ENCODE peak calls at places on chromosome 4, in six cellular contexts. Y, J, X, W, O and A are unnamed samples.

GRCh38 chr4:111618908-111619307 is 526.3 kb upstream of the FAM241A start:
- DNase-seq in O (no peak), W (no peak), Y (no peak), X (peak), J (no peak), A (no peak)

GRCh38 chr4:5416637-5417036 is 291.7 kb downstream of the EVC2 start:
- DNase-seq in O (no peak), W (peak), Y (no peak), J (no peak), X (no peak), A (no peak)

GRCh38 chr4:148653681-148654080 is 211.5 kb upstream of the NR3C2 start:
- DNase-seq in X (no peak), Y (no peak), J (no peak), O (no peak), W (no peak), A (no peak)

GRCh38 chr4:8601556-8601955 is 9.0 kb downstream of the CPZ start:
- DNase-seq in X (no peak), J (no peak), O (no peak), W (no peak), Y (no peak), A (no peak)

GRCh38 chr4:176902710-176903323 is 110.1 kb upstream of the VEGFC start:
- DNase-seq in O (peak), W (peak), Y (no peak), J (no peak), X (peak), A (peak)

GRCh38 chr4:76758290-76758882 is 139.6 kb downstream of the SOWAHB start:
- DNase-seq in J (peak), O (peak), W (peak), Y (no peak), X (peak), A (peak)

GRCh38 chr4:84962102-84962501 is 4.4 kb downstream of the WDFY3 start:
- DNase-seq in Y (no peak), W (no peak), O (no peak), X (no peak), J (no peak), A (no peak)

GRCh38 chr4:123503698-123504389 is 107.2 kb downstream of the SPRY1 start:
- DNase-seq in O (no peak), X (no peak), W (no peak), Y (no peak), J (peak), A (no peak)

GRCh38 chr4:1721003-1721665 is at the start of the genes TACC3 and TMEM129:
- DNase-seq in W (peak), Y (peak), J (peak), O (peak), X (peak), A (peak)

GRCh38 chr4:26048962-26049361 is 134.9 kb downstream of the SMIM20 start:
- DNase-seq in X (peak), W (no peak), O (no peak), J (no peak), Y (no peak), A (no peak)

GRCh38 chr4:66048861-66049260 is 378.6 kb upstream of the EPHA5 start:
- DNase-seq in J (no peak), O (peak), W (no peak), X (peak), Y (no peak), A (peak)

GRCh38 chr4:151045907-151046306 is 30.8 kb upstream of the LRBA start:
- DNase-seq in W (no peak), O (no peak), J (peak), X (no peak), Y (no peak), A (no peak)

GRCh38 chr4:169620846-169621228 is 459 bp downstream of the CLCN3 start:
- DNase-seq in O (peak), Y (no peak), X (no peak), J (peak), W (peak), A (no peak)

GRCh38 chr4:124903995-124904722 is 191.6 kb upstream of the ANKRD50 start:
- DNase-seq in X (peak), W (no peak), Y (no peak), J (no peak), O (peak), A (peak)

GRCh38 chr4:169033660-169034059 is 23.6 kb upstream of the CBR4 start:
- DNase-seq in J (no peak), W (no peak), O (no peak), Y (no peak), X (no peak), A (no peak)

GRCh38 chr4:38673109-38673978 is 9.3 kb downstream of the KLF3 start:
- DNase-seq in W (no peak), J (no peak), X (no peak), Y (no peak), O (no peak), A (no peak)

GRCh38 chr4:37889849-37890500 is 909 bp upstream of the TBC1D1 start:
- DNase-seq in X (no peak), Y (no peak), W (no peak), J (no peak), O (no peak), A (no peak)

GRCh38 chr4:37812713-37813112 is 13.8 kb upstream of the PGM2 start:
- DNase-seq in O (peak), J (no peak), X (peak), Y (no peak), W (no peak), A (peak)

GRCh38 chr4:8760561-8760960 is 111.1 kb downstream of the HMX1 start:
- DNase-seq in X (no peak), O (no peak), J (no peak), W (no peak), Y (no peak), A (no peak)

GRCh38 chr4:171812377-171813194 is 618 bp upstream of the GALNTL6 start:
- DNase-seq in W (no peak), O (no peak), X (no peak), J (no peak), Y (no peak), A (no peak)

GRCh38 chr4:828641-829271 is 2.8 kb upstream of the CPLX1 start:
- DNase-seq in Y (no peak), W (no peak), X (no peak), O (no peak), J (no peak), A (no peak)

GRCh38 chr4:9600246-9600645 is 156.0 kb downstream of the DEFB131A start:
- DNase-seq in J (no peak), W (no peak), Y (no peak), O (no peak), X (no peak), A (no peak)

GRCh38 chr4:147734496-147734895 is 2.6 kb downstream of the ARHGAP10 start:
- DNase-seq in Y (no peak), J (no peak), X (no peak), W (no peak), O (no peak), A (no peak)

GRCh38 chr4:88177981-88178632 is 19.7 kb upstream of the ABCG2 start:
- DNase-seq in O (peak), W (peak), Y (peak), X (peak), J (no peak), A (peak)

GRCh38 chr4:65007841-65008439 is 598.7 kb upstream of the TECRL start:
- DNase-seq in O (peak), J (peak), X (peak), Y (no peak), W (peak), A (peak)

GRCh38 chr4:6943012-6943869 is 33.6 kb downstream of the TBC1D14 start:
- DNase-seq in O (no peak), Y (no peak), W (no peak), X (no peak), J (no peak), A (no peak)

GRCh38 chr4:182268966-182269365 is 25.8 kb downstream of the TENM3 start:
- DNase-seq in W (no peak), X (no peak), Y (no peak), O (no peak), J (no peak), A (no peak)

GRCh38 chr4:147596976-147597375 is 20.2 kb upstream of the TMEM184C start:
- DNase-seq in W (no peak), Y (no peak), J (no peak), X (peak), O (peak), A (no peak)

GRCh38 chr4:3399277-3400194 is 42.2 kb upstream of the HGFAC start:
- DNase-seq in X (peak), W (no peak), J (peak), Y (no peak), O (peak), A (no peak)

GRCh38 chr4:99763635-99764101 is 53.0 kb upstream of the DAPP1 start:
- DNase-seq in O (peak), X (peak), Y (no peak), J (no peak), W (no peak), A (peak)

GRCh38 chr4:166432842-166433241 is 559.8 kb downstream of the TLL1 start:
- DNase-seq in O (no peak), X (no peak), W (no peak), J (no peak), Y (no peak), A (no peak)

GRCh38 chr4:112516401-112517066 is 554 bp upstream of the NEUROG2 start:
- DNase-seq in Y (no peak), O (no peak), X (no peak), W (peak), J (peak), A (no peak)

GRCh38 chr4:182289809-182290208 is 46.6 kb downstream of the TENM3 start:
- DNase-seq in X (no peak), Y (no peak), O (no peak), W (no peak), J (no peak), A (no peak)

GRCh38 chr4:166318810-166319525 is 445.9 kb downstream of the TLL1 start:
- DNase-seq in W (no peak), O (peak), J (no peak), Y (no peak), X (peak), A (peak)

GRCh38 chr4:104490096-104490769 is 4.5 kb downstream of the CXXC4 start:
- DNase-seq in W (peak), J (no peak), O (no peak), Y (no peak), X (peak), A (no peak)

GRCh38 chr4:104491396-104491821 is 3.3 kb downstream of the CXXC4 start:
- DNase-seq in W (no peak), Y (no peak), O (no peak), J (no peak), X (peak), A (no peak)

GRCh38 chr4:104490770-104491395 is 3.8 kb downstream of the CXXC4 start:
- DNase-seq in O (peak), W (peak), Y (no peak), X (peak), J (peak), A (peak)

GRCh38 chr4:104488151-104488550 is 6.5 kb downstream of the CXXC4 start:
- DNase-seq in O (no peak), J (no peak), X (no peak), W (peak), Y (no peak), A (no peak)

GRCh38 chr4:104489731-104490095 is 5.0 kb downstream of the CXXC4 start:
- DNase-seq in O (no peak), J (no peak), X (no peak), Y (no peak), W (peak), A (no peak)
- H3K4me3 ChIP-seq in O (no peak), J (no peak), X (no peak), Y (no peak), W (peak), A (no peak)

DNA sequence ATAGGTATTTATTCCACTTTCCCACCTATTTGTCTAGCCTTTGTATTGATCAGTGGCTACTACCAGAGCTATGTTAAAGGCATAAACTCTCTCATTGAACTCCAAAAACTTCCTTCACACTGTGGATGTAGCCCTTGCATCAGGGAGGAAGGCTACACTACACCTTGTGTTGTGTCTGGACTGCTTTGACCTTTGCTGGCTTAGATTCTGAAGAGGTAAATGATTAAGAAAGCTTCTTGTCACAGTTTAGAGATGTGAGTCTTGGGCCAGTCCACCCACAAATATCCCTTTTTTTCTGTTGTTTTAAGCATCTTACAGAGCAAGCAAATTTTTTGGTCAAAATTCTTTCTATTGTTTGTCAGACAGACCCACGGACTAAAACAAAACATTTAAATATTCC is 1.9 kb downstream of the ENPEP start:
- DNase-seq in Y (no peak), O (no peak), X (no peak), W (no peak), J (no peak), A (no peak)
- H3K4me3 ChIP-seq in Y (no peak), O (no peak), X (no peak), W (no peak), J (no peak), A (no peak)

DNA sequence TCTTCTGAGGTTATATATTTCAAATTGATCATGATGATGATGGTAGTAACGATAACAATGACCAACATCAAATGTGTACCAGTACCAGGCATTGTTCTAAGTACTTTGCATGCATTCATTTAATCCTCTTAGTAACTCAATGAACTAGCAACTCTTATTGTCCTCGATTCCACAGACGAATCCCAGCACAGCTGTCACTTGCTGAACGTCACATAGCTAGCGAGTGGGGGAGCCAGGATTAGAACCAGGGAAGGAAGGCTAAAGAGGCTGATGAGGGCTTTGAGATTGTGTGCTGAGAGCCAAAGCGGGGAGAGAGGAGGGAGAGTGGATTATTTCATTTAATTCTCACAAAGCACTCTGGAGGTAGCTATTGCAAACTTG is 103.6 kb downstream of the PHOX2B start:
- DNase-seq in W (no peak), O (no peak), X (no peak), Y (no peak), J (no peak), A (no peak)
- H3K4me3 ChIP-seq in W (no peak), O (no peak), X (no peak), Y (no peak), J (no peak), A (no peak)

GRCh38 chr4:54107951-54108740 is 8.2 kb downstream of the GSX2 start:
- DNase-seq in J (no peak), X (no peak), W (no peak), O (no peak), Y (no peak), A (no peak)

GRCh38 chr4:54104907-54105306 is 4.9 kb downstream of the GSX2 start:
- DNase-seq in Y (no peak), X (no peak), J (peak), W (no peak), O (no peak), A (no peak)

GRCh38 chr4:54109226-54110018 is 9.5 kb downstream of the GSX2 start:
- DNase-seq in J (no peak), X (no peak), W (no peak), O (no peak), Y (no peak), A (no peak)

DNA sequence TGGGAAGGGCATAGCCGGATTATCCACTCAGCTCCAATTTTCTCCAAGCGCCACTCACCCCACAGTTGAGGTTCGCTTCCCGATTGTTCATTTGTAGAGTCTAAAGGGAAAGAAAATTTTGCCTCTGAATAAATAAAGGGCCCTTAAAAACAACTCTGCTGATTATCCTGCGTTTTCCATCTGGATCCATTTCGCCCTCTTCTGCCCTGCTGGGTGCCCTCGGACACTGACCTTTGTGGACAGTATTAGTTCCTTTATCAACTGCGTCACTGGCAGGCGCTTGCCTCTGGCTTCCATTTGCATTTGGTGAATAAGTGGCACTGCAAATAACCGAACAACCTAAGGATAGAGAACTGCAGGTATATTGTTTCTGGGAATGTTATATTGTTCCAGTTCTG is 10.1 kb downstream of the GSX2 start:
- DNase-seq in W (no peak), Y (no peak), O (no peak), X (no peak), J (no peak), A (no peak)
- H3K4me3 ChIP-seq in W (no peak), Y (peak), O (no peak), X (no peak), J (no peak), A (no peak)

GRCh38 chr4:158169516-158169915 is 3.3 kb downstream of the GASK1B start:
- DNase-seq in W (no peak), O (no peak), X (no peak), J (no peak), Y (no peak), A (no peak)
- H3K4me3 ChIP-seq in W (no peak), O (peak), X (peak), J (no peak), Y (no peak), A (peak)

DNA sequence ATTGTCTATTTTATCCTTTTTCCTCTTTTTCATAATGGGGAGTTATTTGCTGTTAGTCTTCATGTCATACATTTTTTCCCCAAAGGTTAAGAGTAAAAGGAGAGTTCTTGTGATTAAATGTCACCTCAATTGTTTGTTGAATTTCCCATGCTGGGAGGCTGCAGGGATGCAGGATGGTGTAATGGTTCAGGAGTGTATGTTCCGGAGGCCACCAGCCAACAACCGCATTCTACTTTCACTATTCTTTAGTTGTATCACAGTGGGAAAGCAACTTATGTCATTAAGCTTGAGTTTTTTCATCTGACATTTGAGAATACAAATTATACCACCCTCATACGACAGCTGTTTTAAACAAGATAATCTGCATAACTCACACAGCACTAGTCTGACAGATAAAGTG is 15.4 kb downstream of the AFP start:
- DNase-seq in J (no peak), X (peak), Y (no peak), O (peak), W (no peak), A (peak)
- H3K4me3 ChIP-seq in J (no peak), X (no peak), Y (no peak), O (no peak), W (no peak), A (no peak)

DNA sequence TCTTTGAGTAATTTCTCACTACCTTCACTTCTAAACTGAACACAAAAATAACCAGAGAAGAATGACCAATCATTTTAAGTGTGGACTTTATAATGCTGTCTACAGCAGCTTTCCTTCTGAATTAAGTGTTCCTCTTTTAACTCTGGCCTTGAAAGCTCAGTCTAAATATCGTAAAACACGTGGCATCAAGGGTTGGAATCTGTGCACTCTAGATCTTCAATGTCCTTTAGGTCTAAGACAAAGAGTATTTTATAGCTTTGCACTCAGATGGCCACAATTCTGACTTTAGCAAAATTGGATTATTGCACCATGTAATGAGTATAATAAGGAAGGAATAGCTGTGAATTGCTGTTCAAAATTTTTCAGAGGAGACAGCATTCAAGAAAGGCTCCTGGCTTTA is 197.1 kb upstream of the UGT8 start:
- DNase-seq in W (no peak), J (no peak), O (no peak), X (no peak), Y (no peak), A (no peak)
- H3K4me3 ChIP-seq in W (no peak), J (no peak), O (no peak), X (no peak), Y (no peak), A (no peak)

DNA sequence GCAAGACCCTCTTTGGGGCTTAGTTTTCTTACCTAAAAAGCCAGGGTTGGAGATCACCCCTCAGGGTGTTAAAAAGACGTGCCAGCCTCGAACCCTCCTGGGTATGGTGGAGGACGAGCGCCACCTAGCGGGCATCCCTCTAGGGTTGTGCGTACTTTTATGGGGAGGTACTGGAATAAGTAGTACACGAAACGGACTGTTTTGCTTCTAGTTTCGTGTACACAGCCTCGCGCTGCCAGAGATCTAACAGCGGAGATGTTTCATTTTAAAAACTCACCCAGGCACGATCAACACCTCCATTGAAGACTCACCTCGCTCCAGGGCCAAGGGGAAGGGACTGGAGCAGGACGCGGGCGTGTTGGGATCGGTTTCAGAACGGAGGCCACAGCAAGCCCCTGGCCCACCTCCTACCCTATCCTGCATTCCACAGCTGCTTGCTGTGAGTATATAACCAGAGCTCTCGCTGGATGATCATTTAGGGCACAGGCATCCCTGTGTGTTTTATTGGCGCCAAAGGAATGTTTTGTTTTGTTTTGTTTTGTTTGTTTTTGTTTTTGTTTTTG is 4.8 kb upstream of the NKX3-2 start:
- DNase-seq in J (peak), O (peak), X (peak), Y (peak), W (peak), A (peak)
- H3K4me3 ChIP-seq in J (peak), O (peak), X (peak), Y (peak), W (peak), A (peak)

GRCh38 chr4:81032805-81033684 is 2.5 kb downstream of the BMP3 start:
- DNase-seq in Y (no peak), J (peak), W (no peak), O (no peak), X (no peak), A (no peak)

GRCh38 chr4:81032174-81032551 is 1.7 kb downstream of the BMP3 start:
- DNase-seq in X (no peak), Y (no peak), J (peak), W (no peak), O (no peak), A (no peak)

GRCh38 chr4:81030061-81030616 is 369 bp upstream of the BMP3 start:
- DNase-seq in Y (no peak), X (no peak), O (no peak), J (peak), W (no peak), A (no peak)

GRCh38 chr4:81031389-81032173 is 1.1 kb downstream of the BMP3 start:
- DNase-seq in Y (no peak), W (no peak), J (peak), X (no peak), O (no peak), A (no peak)

GRCh38 chr4:81030617-81031388 is at the start of gene BMP3:
- DNase-seq in W (no peak), X (peak), J (peak), Y (no peak), O (no peak), A (no peak)
- H3K4me3 ChIP-seq in W (peak), X (peak), J (peak), Y (peak), O (peak), A (peak)

GRCh38 chr4:186069734-186070133 is 778 bp downstream of the TLR3 start:
- DNase-seq in Y (no peak), W (no peak), X (no peak), J (no peak), O (no peak), A (no peak)
- H3K4me3 ChIP-seq in Y (no peak), W (no peak), X (no peak), J (peak), O (no peak), A (no peak)